ENCODE peak calls at places on chromosomes 7 and 10, in five cellular contexts. R is breast epithelium, M is ovary, P is H1, H is endothelial cell of umbilical vein. U is an unnamed sample.
A peak's percentile ranks its signal among the peaks of the same experiment; 100 is the strongest.

GRCh38 chr10:27620425-27621397 is 116.6 kb downstream of the RAB18 start:
- DNase-seq in M (peak; percentile 44), H (no peak), P (no peak), R (no peak), U (no peak)

GRCh38 chr10:102652170-102652926 is 8.1 kb downstream of the TRIM8 start:
- DNase-seq in P (no peak), M (no peak), R (no peak), H (no peak), U (no peak)

GRCh38 chr7:91243591-91244368 is 20.5 kb upstream of the FZD1 start:
- DNase-seq in M (no peak), R (no peak), P (no peak), H (no peak), U (no peak)

GRCh38 chr10:108208732-108209131 is 1044.2 kb upstream of the SORCS1 start:
- DNase-seq in P (no peak), H (no peak), R (no peak), M (no peak), U (no peak)

GRCh38 chr7:135536160-135536559 is 21.6 kb upstream of the NUP205 start:
- DNase-seq in M (no peak), R (no peak), H (no peak), P (no peak), U (no peak)

GRCh38 chr7:121279822-121280221 is 49.0 kb upstream of the WNT16 start:
- DNase-seq in H (no peak), P (no peak), R (no peak), M (no peak), U (no peak)

GRCh38 chr7:54814401-54814800 is 55.4 kb upstream of the SEC61G start:
- DNase-seq in P (no peak), H (no peak), M (no peak), R (no peak), U (no peak)

GRCh38 chr10:117175215-117175900 is 21.9 kb upstream of the KCNK18 start:
- DNase-seq in P (no peak), M (no peak), H (no peak), R (no peak), U (no peak)

GRCh38 chr10:46248651-46249131 is 38.1 kb upstream of the ANTXRL start:
- DNase-seq in R (peak; percentile 13), H (no peak), M (no peak), P (no peak), U (no peak)

GRCh38 chr10:75234017-75234682 is 1.6 kb downstream of the COMTD1 start:
- DNase-seq in H (peak; percentile 82), M (peak; percentile 93), P (peak; percentile 93), R (peak; percentile 94), U (peak; percentile 86)

GRCh38 chr7:78151229-78151628 is 352.7 kb downstream of the PHTF2 start:
- DNase-seq in R (no peak), M (no peak), P (no peak), H (no peak), U (no peak)

GRCh38 chr10:5976689-5977470 is 463 bp downstream of the IL15RA start:
- DNase-seq in R (no peak), M (peak; percentile 46), H (peak; percentile 65), P (no peak), U (no peak)

GRCh38 chr10:5973069-5973468 is 4.3 kb downstream of the IL15RA start:
- DNase-seq in P (no peak), M (no peak), H (no peak), R (no peak), U (no peak)

GRCh38 chr10:5981529-5981928 is 4.2 kb upstream of the IL15RA start:
- DNase-seq in H (no peak), P (no peak), M (no peak), R (no peak), U (no peak)

GRCh38 chr10:5975641-5976473 is 1.5 kb downstream of the IL15RA start:
- DNase-seq in M (peak; percentile 45), P (no peak), R (peak; percentile 48), H (peak; percentile 66), U (peak; percentile 60)

GRCh38 chr10:5977471-5978370 is at the start of gene IL15RA:
- DNase-seq in M (peak; percentile 70), P (no peak), R (peak; percentile 66), H (peak; percentile 82), U (peak; percentile 88)
- TF ChIP-seq POLR2A in M (no peak), P (no peak), R (no peak), H (no peak), U (no peak)

GRCh38 chr10:70996549-70996948 is 108.2 kb upstream of the PCBD1 start:
- DNase-seq in R (no peak), P (no peak), H (no peak), M (no peak), U (no peak)

GRCh38 chr10:70998086-70998485 is 109.7 kb upstream of the PCBD1 start:
- DNase-seq in M (no peak), R (no peak), P (no peak), H (no peak), U (no peak)

GRCh38 chr10:71001470-71001869 is 113.1 kb upstream of the PCBD1 start:
- DNase-seq in M (no peak), P (no peak), H (no peak), R (no peak), U (no peak)

GRCh38 chr10:70993051-70993450 is 104.7 kb upstream of the PCBD1 start:
- DNase-seq in H (no peak), M (no peak), P (no peak), R (no peak), U (no peak)

GRCh38 chr10:70997236-70997635 is 108.9 kb upstream of the PCBD1 start:
- DNase-seq in P (no peak), H (no peak), R (no peak), M (no peak), U (no peak)
- TF ChIP-seq POLR2A in P (no peak), H (no peak), R (no peak), M (no peak), U (no peak)

GRCh38 chr10:33293531-33294170 is 40.8 kb downstream of the NRP1 start:
- DNase-seq in P (no peak), M (no peak), H (no peak), R (no peak), U (no peak)

GRCh38 chr10:33293081-33293480 is 41.4 kb downstream of the NRP1 start:
- DNase-seq in R (no peak), P (no peak), H (no peak), M (no peak), U (no peak)

GRCh38 chr10:33298893-33299292 is 35.6 kb downstream of the NRP1 start:
- DNase-seq in R (no peak), M (no peak), P (no peak), H (no peak), U (no peak)

GRCh38 chr10:33298110-33298509 is 36.4 kb downstream of the NRP1 start:
- DNase-seq in H (no peak), P (no peak), R (no peak), M (no peak), U (no peak)

DNA sequence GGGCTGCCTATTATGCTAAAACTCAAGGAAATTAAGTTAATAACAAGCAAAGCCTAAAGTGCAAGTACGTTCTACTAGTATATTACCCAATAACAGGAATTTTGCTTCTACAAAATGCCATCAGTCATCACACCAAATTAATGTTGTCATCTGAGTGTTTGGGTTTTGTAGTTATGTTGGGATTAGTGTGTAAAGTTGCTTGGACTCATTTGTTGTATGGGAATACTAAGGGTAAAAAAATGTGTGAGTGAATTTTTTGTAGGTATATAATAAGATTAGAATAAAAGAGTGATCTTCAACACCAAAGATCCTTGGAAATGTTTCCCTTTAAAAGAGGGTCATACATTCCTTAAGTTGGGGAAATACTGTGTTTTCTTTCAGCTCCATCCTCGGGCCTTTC is 38.6 kb downstream of the NRP1 start:
- DNase-seq in P (no peak), M (no peak), R (no peak), H (no peak), U (no peak)
- TF ChIP-seq POLR2A in P (no peak), M (no peak), R (no peak), H (no peak), U (no peak)

DNA sequence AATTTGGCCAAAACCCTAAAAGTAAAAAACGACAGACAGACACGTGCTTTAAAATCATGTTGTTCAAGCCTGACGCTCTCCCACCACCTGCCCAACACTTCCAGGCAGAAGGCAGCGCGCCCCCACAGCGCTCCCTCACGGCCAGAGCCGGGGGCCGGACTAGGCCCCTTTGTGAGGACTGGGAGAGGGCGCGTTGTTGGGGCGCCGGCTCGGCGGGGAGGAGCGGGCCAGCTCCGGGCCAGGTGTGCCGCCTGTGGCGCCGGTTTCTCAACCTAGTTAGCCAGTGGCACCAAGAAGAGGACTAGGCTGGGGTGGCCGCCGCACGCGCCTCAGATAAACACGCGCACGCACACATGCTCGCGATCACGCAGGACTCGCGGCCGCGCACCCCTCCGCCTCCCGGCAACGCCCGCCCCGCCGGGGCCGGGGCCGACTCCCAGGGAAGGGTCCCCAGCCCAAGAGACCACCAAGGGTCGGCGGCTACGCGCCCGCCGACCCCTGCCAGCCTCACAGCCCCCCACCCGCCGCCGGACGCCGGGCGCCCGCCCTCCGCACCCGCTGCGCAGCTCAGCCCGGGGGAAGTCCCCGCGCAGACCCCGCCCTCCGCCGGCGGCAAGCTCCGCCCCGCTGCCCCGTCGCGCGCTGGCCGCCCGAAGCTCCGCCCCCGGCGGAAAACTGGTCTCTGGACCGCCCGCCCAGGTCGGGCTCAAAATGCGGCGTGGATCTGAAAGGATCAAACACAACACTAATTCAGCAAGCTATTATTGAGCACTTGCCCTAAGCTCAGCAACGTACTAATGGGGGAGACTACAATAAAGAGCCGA is at the start of gene IMMP2L:
- DNase-seq in M (peak; percentile 89), P (peak; percentile 62), R (peak; percentile 77), H (peak; percentile 89), U (peak; percentile 76)
- TF ChIP-seq POLR2A in M (peak; percentile 86), P (peak; percentile 92), R (no peak), H (peak; percentile 63), U (no peak)

DNA sequence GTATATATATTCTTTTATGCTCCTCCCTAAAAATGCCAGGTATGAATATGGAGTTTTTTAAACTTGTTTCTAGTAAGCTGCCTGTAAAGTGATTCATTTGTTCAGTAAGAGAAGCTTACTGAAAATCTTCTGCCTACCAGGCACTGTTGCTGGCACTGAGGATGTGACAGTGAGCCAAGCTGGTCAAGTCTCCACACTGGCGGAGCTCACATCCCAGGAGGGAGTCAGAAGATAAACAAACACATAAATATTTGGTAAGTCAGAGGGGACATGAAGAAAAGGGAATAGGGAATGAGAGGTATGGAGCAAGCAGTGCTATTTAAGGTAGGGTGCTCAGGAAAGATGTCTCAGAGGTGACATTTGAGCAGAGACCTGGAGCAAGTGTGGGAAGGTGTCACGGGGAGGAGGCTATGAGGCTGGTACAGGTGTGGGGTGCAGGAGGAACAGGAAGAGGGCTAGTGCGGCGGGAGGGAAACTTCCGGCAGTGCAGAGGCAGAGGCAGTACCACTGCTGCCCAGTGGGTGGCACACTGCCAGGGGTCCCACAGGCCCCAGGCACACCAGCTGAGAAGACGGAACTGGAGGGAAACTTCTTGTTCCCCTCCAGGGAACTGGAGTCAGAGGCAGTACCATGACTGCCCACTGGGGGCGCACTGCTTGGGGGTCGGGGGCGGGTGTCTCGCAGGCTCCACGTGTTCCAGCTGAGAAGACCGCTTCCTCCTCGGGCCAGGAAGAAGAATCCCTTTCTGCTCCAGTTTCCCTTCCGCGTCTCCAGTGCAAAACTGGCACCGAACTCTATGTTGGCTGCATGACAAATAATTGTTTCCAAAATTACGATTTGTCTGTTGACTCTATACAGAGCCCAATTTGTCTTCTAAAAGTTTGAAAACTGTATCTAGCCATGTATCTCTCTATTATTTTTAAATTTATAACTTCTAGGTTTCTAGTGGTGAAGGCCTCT is 161.0 kb downstream of the TEX36 start:
- DNase-seq in R (no peak), M (no peak), H (no peak), P (peak; percentile 77), U (peak; percentile 38)
- TF ChIP-seq POLR2A in R (no peak), M (no peak), H (no peak), P (no peak), U (no peak)

GRCh38 chr7:4715385-4715770 is 33.3 kb downstream of the FOXK1 start:
- DNase-seq in P (no peak), H (no peak), M (peak; percentile 53), R (peak; percentile 67), U (no peak)
- TF ChIP-seq POLR2A in P (no peak), H (no peak), M (no peak), R (no peak), U (no peak)

GRCh38 chr10:29642996-29643395 is 8.2 kb upstream of the SVIL start:
- DNase-seq in P (no peak), R (peak; percentile 10), M (peak; percentile 65), H (no peak), U (no peak)
- TF ChIP-seq POLR2A in P (no peak), R (no peak), M (no peak), H (no peak), U (no peak)